ENCODE peak calls at places on chromosome 20, in five cellular contexts. One of them, this sample, is unnamed. For H3K9me3 and H3K4me1, the result is how much of the 10 kb centered on the place peaks cover.

GRCh38 chr20:22428051-22428450 is 156.3 kb downstream of the FOXA2 start:
- DNase-seq in suprapubic skin: no peak
- DNase-seq in IMR-90: no peak
- DNase-seq in lower lobe of right lung: no peak
- DNase-seq in A549: no peak
- DNase-seq in this sample: no peak

GRCh38 chr20:48957053-48957481 is 35.6 kb downstream of the ARFGEF2 start:
- DNase-seq in suprapubic skin: no peak
- DNase-seq in A549: no peak
- DNase-seq in IMR-90: no peak
- DNase-seq in lower lobe of right lung: no peak
- DNase-seq in this sample: no peak

GRCh38 chr20:49541733-49542513 is 26.0 kb downstream of the PTGIS start:
- DNase-seq in IMR-90: peak
- DNase-seq in suprapubic skin: no peak
- DNase-seq in A549: peak
- DNase-seq in lower lobe of right lung: peak
- DNase-seq in this sample: peak

GRCh38 chr20:237479-237878 is 10.4 kb downstream of the DEFB129 start:
- DNase-seq in lower lobe of right lung: peak
- DNase-seq in suprapubic skin: no peak
- DNase-seq in A549: no peak
- DNase-seq in IMR-90: peak
- DNase-seq in this sample: no peak

GRCh38 chr20:50464026-50464724 is 46.0 kb upstream of the PTPN1 start:
- DNase-seq in A549: peak
- DNase-seq in lower lobe of right lung: peak
- DNase-seq in suprapubic skin: peak
- DNase-seq in IMR-90: peak
- DNase-seq in this sample: peak

GRCh38 chr20:38321959-38322598 is 18.1 kb downstream of the BPI start:
- DNase-seq in A549: peak
- DNase-seq in IMR-90: peak
- DNase-seq in suprapubic skin: no peak
- DNase-seq in lower lobe of right lung: no peak
- DNase-seq in this sample: no peak

GRCh38 chr20:36384022-36384619 is 78.0 kb downstream of the DLGAP4 start:
- DNase-seq in suprapubic skin: no peak
- DNase-seq in A549: no peak
- DNase-seq in lower lobe of right lung: no peak
- DNase-seq in IMR-90: peak
- DNase-seq in this sample: no peak

GRCh38 chr20:46928580-46929132 is 34.0 kb downstream of the EYA2 start:
- DNase-seq in IMR-90: peak
- DNase-seq in suprapubic skin: no peak
- DNase-seq in A549: no peak
- DNase-seq in lower lobe of right lung: no peak
- DNase-seq in this sample: no peak

GRCh38 chr20:48659888-48660287 is 167.9 kb downstream of the PREX1 start:
- DNase-seq in IMR-90: no peak
- DNase-seq in lower lobe of right lung: no peak
- DNase-seq in suprapubic skin: no peak
- DNase-seq in A549: no peak
- DNase-seq in this sample: no peak

GRCh38 chr20:24441600-24441999 is 27.8 kb upstream of the SYNDIG1 start:
- DNase-seq in IMR-90: no peak
- DNase-seq in lower lobe of right lung: no peak
- DNase-seq in A549: no peak
- DNase-seq in suprapubic skin: no peak
- DNase-seq in this sample: no peak

GRCh38 chr20:24443436-24443835 is 26.0 kb upstream of the SYNDIG1 start:
- DNase-seq in IMR-90: no peak
- DNase-seq in A549: no peak
- DNase-seq in lower lobe of right lung: no peak
- DNase-seq in suprapubic skin: no peak
- DNase-seq in this sample: no peak

GRCh38 chr20:24445510-24446170 is 23.8 kb upstream of the SYNDIG1 start:
- DNase-seq in suprapubic skin: no peak
- DNase-seq in lower lobe of right lung: no peak
- DNase-seq in IMR-90: no peak
- DNase-seq in A549: no peak
- DNase-seq in this sample: no peak

GRCh38 chr20:24444531-24445190 is 24.8 kb upstream of the SYNDIG1 start:
- DNase-seq in IMR-90: no peak
- DNase-seq in A549: no peak
- DNase-seq in suprapubic skin: no peak
- DNase-seq in lower lobe of right lung: no peak
- DNase-seq in this sample: no peak

DNA sequence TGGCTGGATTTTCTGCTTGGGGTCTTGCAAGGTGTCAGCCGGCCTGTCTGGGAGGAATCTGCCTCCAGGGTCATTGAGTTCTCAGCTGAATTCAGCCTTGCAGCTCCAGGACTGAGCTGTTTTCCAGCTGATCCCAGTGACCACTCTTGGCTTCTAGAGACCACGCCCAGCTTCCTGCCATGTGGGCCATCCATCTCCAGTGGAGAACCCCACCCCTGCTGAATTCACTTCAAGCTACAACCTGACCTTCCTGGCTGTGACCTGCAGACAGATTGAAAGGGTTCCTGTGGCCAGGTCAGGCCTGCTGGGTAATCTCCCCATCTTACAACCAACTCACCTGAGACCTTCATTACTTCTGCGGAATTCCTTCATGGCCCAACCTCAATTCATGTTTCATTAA is 26.5 kb upstream of the SYNDIG1 start:
- DNase-seq in lower lobe of right lung: no peak
- DNase-seq in A549: no peak
- DNase-seq in suprapubic skin: no peak
- DNase-seq in IMR-90: no peak
- DNase-seq in this sample: no peak
- H3K9me3 ChIP-seq in lower lobe of right lung: under half
- H3K9me3 ChIP-seq in A549: under half
- H3K9me3 ChIP-seq in suprapubic skin: under half
- H3K9me3 ChIP-seq in IMR-90: under half
- H3K9me3 ChIP-seq in this sample: under half

GRCh38 chr20:64074963-64075362 is 4.4 kb downstream of the RGS19 start:
- DNase-seq in IMR-90: no peak
- DNase-seq in suprapubic skin: no peak
- DNase-seq in lower lobe of right lung: no peak
- DNase-seq in A549: no peak
- DNase-seq in this sample: no peak

GRCh38 chr20:64072664-64073063 is 6.7 kb downstream of the RGS19 start:
- DNase-seq in suprapubic skin: no peak
- DNase-seq in lower lobe of right lung: no peak
- DNase-seq in A549: no peak
- DNase-seq in IMR-90: no peak
- DNase-seq in this sample: no peak

GRCh38 chr20:64075556-64075955 is 3.8 kb downstream of the RGS19 start:
- DNase-seq in IMR-90: no peak
- DNase-seq in A549: no peak
- DNase-seq in lower lobe of right lung: no peak
- DNase-seq in suprapubic skin: no peak
- DNase-seq in this sample: no peak

GRCh38 chr20:64073476-64074183 is 5.7 kb downstream of the RGS19 start:
- DNase-seq in A549: no peak
- DNase-seq in IMR-90: no peak
- DNase-seq in suprapubic skin: no peak
- DNase-seq in lower lobe of right lung: no peak
- DNase-seq in this sample: no peak

DNA sequence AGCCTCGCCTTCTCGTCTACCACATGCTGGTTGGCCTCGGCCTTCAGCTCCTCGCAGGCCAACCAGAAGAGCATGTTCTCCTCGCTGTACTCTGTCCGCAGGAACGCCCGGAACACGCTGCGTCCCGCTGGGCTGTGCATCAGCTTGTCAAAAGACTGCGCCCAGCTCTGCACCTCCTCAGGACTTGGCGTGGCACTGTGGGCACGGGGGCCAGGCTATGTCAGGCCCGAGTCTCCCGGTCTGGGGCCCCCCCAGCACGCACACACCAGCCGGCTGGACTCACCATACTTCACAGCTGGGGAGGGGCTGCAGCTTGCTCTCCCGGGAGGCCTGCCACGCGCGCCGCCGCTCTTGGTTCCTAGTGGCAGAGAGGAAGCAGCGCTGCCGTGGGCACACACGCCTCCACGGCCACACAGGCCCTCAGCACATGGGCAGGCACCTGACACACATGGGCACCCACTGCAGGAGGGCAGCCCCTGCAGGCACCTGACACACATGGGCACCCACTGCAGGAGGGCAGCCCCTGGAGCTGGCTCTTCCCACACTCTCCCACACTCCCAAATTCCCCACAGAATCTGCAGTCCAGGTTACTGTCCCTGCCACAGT is 5.0 kb downstream of the RGS19 start:
- DNase-seq in IMR-90: no peak
- DNase-seq in A549: no peak
- DNase-seq in lower lobe of right lung: no peak
- DNase-seq in suprapubic skin: no peak
- DNase-seq in this sample: no peak
- H3K27ac ChIP-seq in IMR-90: no peak
- H3K27ac ChIP-seq in A549: no peak
- H3K27ac ChIP-seq in lower lobe of right lung: no peak
- H3K27ac ChIP-seq in suprapubic skin: no peak
- H3K27ac ChIP-seq in this sample: no peak

GRCh38 chr20:64256282-64256947 is 867 bp downstream of the PCMTD2 start:
- DNase-seq in lower lobe of right lung: no peak
- DNase-seq in IMR-90: peak
- DNase-seq in suprapubic skin: no peak
- DNase-seq in A549: no peak
- DNase-seq in this sample: no peak
- H3K4me1 ChIP-seq in lower lobe of right lung: under half
- H3K4me1 ChIP-seq in IMR-90: under half
- H3K4me1 ChIP-seq in suprapubic skin: half or more
- H3K4me1 ChIP-seq in A549: under half
- H3K4me1 ChIP-seq in this sample: half or more

GRCh38 chr20:15515706-15516105 is 1057.5 kb downstream of the KIF16B start:
- DNase-seq in IMR-90: no peak
- DNase-seq in A549: no peak
- DNase-seq in lower lobe of right lung: no peak
- DNase-seq in suprapubic skin: no peak
- DNase-seq in this sample: no peak
- H3K9me3 ChIP-seq in IMR-90: under half
- H3K9me3 ChIP-seq in A549: under half
- H3K9me3 ChIP-seq in lower lobe of right lung: under half
- H3K9me3 ChIP-seq in suprapubic skin: under half
- H3K9me3 ChIP-seq in this sample: under half

GRCh38 chr20:32052090-32052791 is at the start of gene HCK:
- DNase-seq in IMR-90: no peak
- DNase-seq in A549: peak
- DNase-seq in suprapubic skin: no peak
- DNase-seq in lower lobe of right lung: peak
- DNase-seq in this sample: peak

GRCh38 chr20:32052792-32053362 is 835 bp downstream of the HCK start:
- DNase-seq in suprapubic skin: peak
- DNase-seq in A549: no peak
- DNase-seq in IMR-90: no peak
- DNase-seq in lower lobe of right lung: peak
- DNase-seq in this sample: peak

GRCh38 chr20:32050324-32050723 is 1.7 kb upstream of the HCK start:
- DNase-seq in suprapubic skin: no peak
- DNase-seq in A549: no peak
- DNase-seq in IMR-90: no peak
- DNase-seq in lower lobe of right lung: no peak
- DNase-seq in this sample: no peak

GRCh38 chr20:32051720-32052089 is 337 bp upstream of the HCK start:
- DNase-seq in A549: no peak
- DNase-seq in suprapubic skin: no peak
- DNase-seq in IMR-90: no peak
- DNase-seq in lower lobe of right lung: no peak
- DNase-seq in this sample: no peak

DNA sequence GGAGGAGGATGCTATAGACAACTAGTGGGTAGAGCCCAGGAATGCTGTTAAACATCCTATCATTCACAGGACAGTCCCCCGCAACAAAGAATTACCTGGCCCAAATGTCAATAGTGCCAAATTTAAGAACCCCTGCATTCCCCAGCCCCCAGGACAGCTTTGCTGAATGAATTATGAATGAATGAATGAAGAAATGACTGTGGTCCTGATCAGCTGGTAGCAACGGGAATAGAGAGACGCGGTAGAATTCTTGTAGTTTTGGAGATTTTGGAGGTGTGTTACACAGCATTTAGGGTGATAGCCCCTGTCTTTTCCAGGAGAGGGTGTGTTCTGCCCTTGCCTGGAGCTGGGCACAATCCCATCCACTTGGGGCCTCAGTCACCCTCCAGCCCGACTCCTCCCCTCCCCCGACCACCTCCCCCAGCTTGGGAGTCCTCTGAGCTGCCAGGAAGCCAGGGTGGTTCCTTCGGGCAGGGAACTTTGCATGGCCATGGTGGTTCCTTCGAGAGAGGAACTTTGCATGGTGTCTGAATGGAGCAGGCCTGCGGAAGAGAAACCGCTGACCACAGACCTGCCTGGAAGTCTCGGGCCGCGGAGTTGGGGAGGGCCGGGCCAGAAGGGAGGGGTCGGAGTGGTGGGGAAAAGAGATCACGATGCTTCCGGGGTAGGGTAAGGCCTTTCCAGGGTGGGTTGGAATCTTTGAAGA is 1.0 kb upstream of the HCK start:
- DNase-seq in suprapubic skin: no peak
- DNase-seq in A549: no peak
- DNase-seq in IMR-90: no peak
- DNase-seq in lower lobe of right lung: peak
- DNase-seq in this sample: peak
- H3K27ac ChIP-seq in suprapubic skin: peak
- H3K27ac ChIP-seq in A549: no peak
- H3K27ac ChIP-seq in IMR-90: no peak
- H3K27ac ChIP-seq in lower lobe of right lung: peak
- H3K27ac ChIP-seq in this sample: peak

GRCh38 chr20:41575412-41575811 is 42.8 kb downstream of the CHD6 start:
- DNase-seq in suprapubic skin: no peak
- DNase-seq in A549: no peak
- DNase-seq in IMR-90: no peak
- DNase-seq in lower lobe of right lung: no peak
- DNase-seq in this sample: no peak

GRCh38 chr20:41574802-41575389 is 43.3 kb downstream of the CHD6 start:
- DNase-seq in A549: no peak
- DNase-seq in lower lobe of right lung: no peak
- DNase-seq in suprapubic skin: no peak
- DNase-seq in IMR-90: no peak
- DNase-seq in this sample: no peak

GRCh38 chr20:41572010-41572572 is 46.1 kb downstream of the CHD6 start:
- DNase-seq in lower lobe of right lung: no peak
- DNase-seq in IMR-90: no peak
- DNase-seq in A549: no peak
- DNase-seq in suprapubic skin: no peak
- DNase-seq in this sample: no peak

GRCh38 chr20:41571006-41571405 is 47.2 kb downstream of the CHD6 start:
- DNase-seq in suprapubic skin: no peak
- DNase-seq in A549: no peak
- DNase-seq in IMR-90: no peak
- DNase-seq in lower lobe of right lung: no peak
- DNase-seq in this sample: no peak

DNA sequence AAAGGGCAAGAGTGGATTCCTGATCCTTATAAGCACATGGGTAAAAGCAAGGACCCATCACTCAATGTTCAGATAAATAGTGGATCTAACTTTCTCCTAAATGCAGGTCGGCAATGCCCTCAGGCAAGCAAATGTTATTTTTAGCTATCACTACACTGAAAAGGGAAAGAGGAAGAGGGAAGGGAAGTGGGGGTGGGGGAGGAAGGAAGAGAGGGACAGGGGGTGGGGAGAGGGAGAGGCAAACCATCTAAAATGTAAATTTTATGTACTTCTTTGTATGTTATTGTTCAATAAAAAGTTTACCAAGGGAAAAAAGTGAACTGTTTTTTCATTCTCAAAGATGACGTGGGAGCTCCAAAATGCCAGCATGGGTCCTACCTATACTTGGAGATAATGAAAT is 44.2 kb downstream of the CHD6 start:
- DNase-seq in A549: no peak
- DNase-seq in lower lobe of right lung: no peak
- DNase-seq in suprapubic skin: no peak
- DNase-seq in IMR-90: no peak
- DNase-seq in this sample: no peak
- H3K4me1 ChIP-seq in A549: under half
- H3K4me1 ChIP-seq in lower lobe of right lung: half or more
- H3K4me1 ChIP-seq in suprapubic skin: under half
- H3K4me1 ChIP-seq in IMR-90: under half
- H3K4me1 ChIP-seq in this sample: half or more